ENCODE peak calls at places on chromosome 19, in six cellular contexts. L is D341Med, B is ascending aorta, Q is choroid plexus epithelial cell, Z is ureter, K is pulmonary artery endothelial cell. C is an unnamed sample.
A peak's percentile ranks its signal among the peaks of the same experiment; 100 is the strongest.

GRCh38 chr19:10006752-10007323 is 3.5 kb downstream of the COL5A3 start:
- DNase-seq in L (no peak), Z (no peak), Q (no peak), B (no peak), K (no peak), C (no peak)

GRCh38 chr19:19486343-19487076 is 28.8 kb downstream of the TSSK6 start:
- DNase-seq in L (no peak), Z (no peak), K (no peak), B (no peak), Q (no peak), C (no peak)

GRCh38 chr19:58554494-58555368 is at the start of gene CHMP2A:
- DNase-seq in L (peak; percentile 96), Z (peak; percentile 99), B (peak; percentile 92), K (peak; percentile 78), Q (peak; percentile 98), C (peak; percentile 95)

GRCh38 chr19:23686622-23687423 is at the start of gene ZNF675:
- DNase-seq in Z (peak; percentile 93), B (peak; percentile 81), L (peak; percentile 84), K (peak; percentile 70), Q (peak; percentile 95), C (peak; percentile 95)

GRCh38 chr19:41893899-41894298 is 10.9 kb downstream of the ARHGEF1 start:
- DNase-seq in Z (no peak), B (no peak), L (no peak), Q (peak; percentile 46), K (no peak), C (no peak)

GRCh38 chr19:50266896-50267295 is 62.3 kb downstream of the KCNC3 start:
- DNase-seq in B (no peak), K (no peak), L (no peak), Z (no peak), Q (no peak), C (no peak)

GRCh38 chr19:30340724-30341595 is 31.2 kb upstream of the ZNF536 start:
- DNase-seq in Q (no peak), Z (no peak), L (no peak), K (no peak), B (no peak), C (no peak)

GRCh38 chr19:35557539-35558399 is 5.7 kb downstream of the ATP4A start:
- DNase-seq in Z (no peak), B (no peak), L (peak; percentile 92), K (no peak), Q (peak; percentile 50), C (peak; percentile 65)

GRCh38 chr19:19657397-19657783 is 6.1 kb downstream of the ATP13A1 start:
- DNase-seq in L (peak; percentile 86), K (no peak), Z (peak; percentile 39), Q (no peak), B (no peak), C (no peak)

GRCh38 chr19:12783849-12784393 is 7.4 kb upstream of the JUNB start:
- DNase-seq in Z (peak; percentile 79), K (no peak), L (no peak), Q (no peak), B (peak; percentile 53), C (peak; percentile 82)

GRCh38 chr19:15369594-15369891 is 10.0 kb downstream of the AKAP8 start:
- DNase-seq in Z (no peak), Q (no peak), L (no peak), B (no peak), K (no peak), C (no peak)

GRCh38 chr19:23287620-23288019 is 37.4 kb upstream of the ZNF724 start:
- DNase-seq in K (no peak), Q (no peak), B (no peak), Z (no peak), L (no peak), C (no peak)

GRCh38 chr19:13015361-13016231 is 20.3 kb downstream of the NFIX start:
- DNase-seq in B (no peak), L (no peak), Q (no peak), Z (no peak), K (no peak), C (no peak)

GRCh38 chr19:55459551-55459949 is 1.9 kb downstream of the ISOC2 start:
- DNase-seq in B (no peak), Q (no peak), K (no peak), Z (no peak), L (no peak), C (no peak)

GRCh38 chr19:2982556-2982955 is 5.2 kb downstream of the TLE6 start:
- DNase-seq in K (no peak), L (no peak), Q (no peak), B (no peak), Z (no peak), C (no peak)

GRCh38 chr19:36719687-36720556 is 32.5 kb downstream of the ZNF567 start:
- DNase-seq in B (no peak), L (no peak), K (no peak), Z (no peak), Q (peak; percentile 5), C (peak; percentile 4)

GRCh38 chr19:16373989-16374388 is 49.4 kb downstream of the KLF2 start:
- DNase-seq in Q (no peak), K (no peak), B (no peak), Z (no peak), L (no peak), C (no peak)

GRCh38 chr19:10815969-10816635 is 19.9 kb downstream of the TMED1 start:
- DNase-seq in B (no peak), Z (no peak), K (no peak), L (no peak), Q (peak; percentile 59), C (no peak)

GRCh38 chr19:40576181-40576584 is 490 bp upstream of the SHKBP1 start:
- DNase-seq in K (no peak), B (no peak), Z (no peak), Q (no peak), L (peak; percentile 64), C (no peak)

GRCh38 chr19:39032164-39032918 is at the start of gene FBXO27:
- DNase-seq in Q (peak; percentile 14), B (no peak), L (no peak), K (no peak), Z (peak; percentile 71), C (peak; percentile 40)

GRCh38 chr19:12943437-12944044 is 2.1 kb upstream of the RAD23A start:
- DNase-seq in B (no peak), Q (no peak), L (no peak), K (no peak), Z (no peak), C (no peak)

GRCh38 chr19:29326849-29327840 is 114.2 kb upstream of the UQCRFS1 start:
- DNase-seq in Z (peak; percentile 38), K (no peak), Q (no peak), B (no peak), L (peak; percentile 4), C (no peak)

GRCh38 chr19:52991021-52991420 is 22.7 kb upstream of the ERVV-1 start:
- DNase-seq in Q (peak; percentile 35), B (no peak), K (no peak), Z (no peak), L (no peak), C (peak; percentile 19)

GRCh38 chr19:5254944-5255343 is 85.7 kb downstream of the PTPRS start:
- DNase-seq in B (no peak), L (no peak), Q (no peak), Z (no peak), K (no peak), C (no peak)

GRCh38 chr19:48023011-48023410 is 20.9 kb downstream of the CABP5 start:
- DNase-seq in Q (no peak), B (no peak), Z (no peak), L (no peak), K (no peak), C (no peak)

GRCh38 chr19:889662-890295 is 3.2 kb downstream of the MED16 start:
- DNase-seq in L (no peak), Q (no peak), B (no peak), K (no peak), Z (no peak), C (no peak)

GRCh38 chr19:11480081-11480926 is 542 bp downstream of the ELAVL3 start:
- DNase-seq in L (peak; percentile 52), Z (no peak), K (no peak), Q (no peak), B (no peak), C (no peak)

GRCh38 chr19:10093295-10094186 is 7.4 kb downstream of the SHFL start:
- DNase-seq in L (no peak), B (no peak), Z (no peak), Q (peak; percentile 18), K (no peak), C (no peak)

GRCh38 chr19:41774515-41774980 is 19.2 kb downstream of the CEACAM6 start:
- DNase-seq in L (no peak), K (no peak), Z (no peak), B (no peak), Q (no peak), C (peak; percentile 96)

GRCh38 chr19:29093553-29093908 is 119.4 kb downstream of the UQCRFS1 start:
- DNase-seq in Z (no peak), Q (no peak), K (no peak), L (no peak), B (no peak), C (no peak)

GRCh38 chr19:58439576-58440554 is at the start of gene ZNF132:
- DNase-seq in Q (peak; percentile 100), B (peak; percentile 98), Z (peak; percentile 98), L (peak; percentile 88), K (peak; percentile 100), C (peak; percentile 100)

GRCh38 chr19:41784337-41785239 is 11.8 kb upstream of the CEACAM3 start:
- DNase-seq in K (no peak), Z (no peak), Q (no peak), L (no peak), B (no peak), C (no peak)

GRCh38 chr19:3983542-3983914 is 1.7 kb downstream of the EEF2 start:
- DNase-seq in Q (no peak), Z (no peak), L (no peak), K (no peak), B (no peak), C (no peak)

C was measured in epithelial cell of esophagus.